ENCODE peak calls at places on chromosomes 12 and 14, in eight cellular contexts. C is CD8-positive, alpha-beta memory T cell; W is stimulated activated CD4-positive, alpha-beta T cell treated with anti-CD3 and anti-CD28 coated beads, Interleukin-4, amount 100 ng/mL, for 1 hour; J is heart left ventricle; E is PC-9; I is cerebellum; G is GM10248; B is NCI-H2029 treated with DMSO at 0.1 percent for 48 hours. O is an unnamed sample.

GRCh38 chr12:91628656-91629055 is 446.0 kb upstream of the DCN start:
- DNase-seq in C (no peak), W (no peak), J (no peak), E (no peak), I (no peak), G (no peak), B (no peak), O (no peak)

GRCh38 chr12:96094201-96094600 is 58.8 kb upstream of the LTA4H start:
- DNase-seq in C (no peak), W (no peak), J (peak; percentile 39), E (peak; percentile 82), I (no peak), G (no peak), B (peak; percentile 64), O (peak; percentile 32)

GRCh38 chr14:65095633-65096205 is 6.6 kb downstream of the MAX start:
- DNase-seq in C (no peak), W (no peak), J (peak; percentile 66), E (no peak), I (peak; percentile 48), G (no peak), B (no peak), O (no peak)

GRCh38 chr12:4270670-4271432 is 2.7 kb upstream of the CCND2 start:
- DNase-seq in C (peak; percentile 63), W (peak; percentile 58), J (peak; percentile 66), E (no peak), I (no peak), G (no peak), B (no peak), O (no peak)

GRCh38 chr12:30953257-30953656 is 26.7 kb downstream of the TSPAN11 start:
- DNase-seq in C (no peak), W (no peak), J (no peak), E (no peak), I (no peak), G (no peak), B (no peak), O (no peak)

GRCh38 chr12:30323008-30323407 is 372.7 kb downstream of the IPO8 start:
- DNase-seq in C (no peak), W (no peak), J (no peak), E (no peak), I (no peak), G (no peak), B (no peak), O (no peak)

GRCh38 chr14:38412654-38413053 is 156.8 kb upstream of the CLEC14A start:
- DNase-seq in C (no peak), W (no peak), J (no peak), E (no peak), I (no peak), G (no peak), B (no peak), O (no peak)

GRCh38 chr12:116697305-116698130 is 40.4 kb downstream of the SPRING1 start:
- DNase-seq in C (no peak), W (no peak), J (peak; percentile 39), E (peak; percentile 23), I (peak; percentile 25), G (peak; percentile 57), B (peak; percentile 75), O (no peak)

GRCh38 chr12:124867389-124867930 is 3.8 kb upstream of the SCARB1 start:
- DNase-seq in C (no peak), W (no peak), J (no peak), E (peak; percentile 28), I (no peak), G (no peak), B (no peak), O (peak; percentile 64)

GRCh38 chr14:22388669-22389625 is 200.1 kb downstream of the DAD1 start:
- DNase-seq in C (no peak), W (no peak), J (no peak), E (no peak), I (no peak), G (no peak), B (no peak), O (peak; percentile 77)

GRCh38 chr12:52209321-52209720 is 17.5 kb upstream of the KRT80 start:
- DNase-seq in C (peak; percentile 12), W (no peak), J (no peak), E (no peak), I (no peak), G (no peak), B (no peak), O (no peak)

GRCh38 chr14:61421212-61421923 is 100.0 kb downstream of the PRKCH start:
- DNase-seq in C (no peak), W (no peak), J (no peak), E (no peak), I (no peak), G (no peak), B (no peak), O (no peak)